ENCODE peak calls at places on chromosomes 4 and X, in six cellular contexts. One of them, this sample, is unnamed.
A peak's percentile ranks its signal among the peaks of the same experiment; 100 is the strongest.

GRCh38 chrX:129717902-129718301 is 20.9 kb upstream of the XPNPEP2 start:
- DNase-seq in HepG2: no peak
- DNase-seq in GM12892: no peak
- DNase-seq in K562: no peak
- DNase-seq in GM12878: no peak
- DNase-seq in H1: no peak
- DNase-seq in this sample: no peak

GRCh38 chr4:104487105-104487504 is 7.6 kb downstream of the CXXC4 start:
- DNase-seq in GM12878: no peak
- DNase-seq in K562: no peak
- DNase-seq in GM12892: no peak
- DNase-seq in HepG2: no peak
- DNase-seq in H1: no peak
- DNase-seq in this sample: no peak

GRCh38 chr4:84319124-84319523 is 180.0 kb downstream of the NKX6-1 start:
- DNase-seq in GM12878: no peak
- DNase-seq in K562: no peak
- DNase-seq in GM12892: no peak
- DNase-seq in H1: no peak
- DNase-seq in HepG2: no peak
- DNase-seq in this sample: no peak

GRCh38 chr4:166435449-166435848 is 562.4 kb downstream of the TLL1 start:
- DNase-seq in HepG2: no peak
- DNase-seq in K562: no peak
- DNase-seq in GM12878: no peak
- DNase-seq in GM12892: no peak
- DNase-seq in H1: no peak
- DNase-seq in this sample: no peak

GRCh38 chr4:113579360-113579759 is 182.2 kb downstream of the CAMK2D start:
- DNase-seq in GM12892: no peak
- DNase-seq in HepG2: no peak
- DNase-seq in K562: no peak
- DNase-seq in H1: no peak
- DNase-seq in GM12878: no peak
- DNase-seq in this sample: no peak

GRCh38 chr4:128502818-128503527 is 215.4 kb upstream of the PGRMC2 start:
- DNase-seq in H1: no peak
- DNase-seq in K562: no peak
- DNase-seq in GM12878: no peak
- DNase-seq in GM12892: no peak
- DNase-seq in HepG2: no peak
- DNase-seq in this sample: no peak

GRCh38 chr4:114417214-114417613 is 181.4 kb upstream of the UGT8 start:
- DNase-seq in GM12892: no peak
- DNase-seq in HepG2: peak; percentile 2
- DNase-seq in H1: no peak
- DNase-seq in K562: no peak
- DNase-seq in GM12878: no peak
- DNase-seq in this sample: no peak

GRCh38 chr4:41443340-41444079 is 94.4 kb upstream of the LIMCH1 start:
- DNase-seq in GM12878: no peak
- DNase-seq in GM12892: no peak
- DNase-seq in H1: no peak
- DNase-seq in K562: no peak
- DNase-seq in HepG2: no peak
- DNase-seq in this sample: no peak

GRCh38 chrX:997631-998137 is 214.8 kb downstream of the CRLF2 start:
- DNase-seq in GM12892: no peak
- DNase-seq in K562: no peak
- DNase-seq in GM12878: peak; percentile 40
- DNase-seq in H1: peak; percentile 39
- DNase-seq in HepG2: no peak
- DNase-seq in this sample: no peak

GRCh38 chr4:40196724-40197281 is at the start of gene RHOH:
- DNase-seq in GM12892: no peak
- DNase-seq in HepG2: no peak
- DNase-seq in GM12878: no peak
- DNase-seq in K562: no peak
- DNase-seq in H1: no peak
- DNase-seq in this sample: no peak

GRCh38 chrX:103678199-103678993 is 8.1 kb downstream of the MORF4L2 start:
- DNase-seq in H1: no peak
- DNase-seq in K562: no peak
- DNase-seq in HepG2: no peak
- DNase-seq in GM12892: no peak
- DNase-seq in GM12878: no peak
- DNase-seq in this sample: no peak

GRCh38 chr4:142329304-142329703 is 516.8 kb downstream of the INPP4B start:
- DNase-seq in GM12878: no peak
- DNase-seq in GM12892: no peak
- DNase-seq in HepG2: no peak
- DNase-seq in H1: no peak
- DNase-seq in K562: no peak
- DNase-seq in this sample: no peak

GRCh38 chr4:142777045-142777743 is 68.9 kb downstream of the INPP4B start:
- DNase-seq in K562: no peak
- DNase-seq in H1: no peak
- DNase-seq in HepG2: no peak
- DNase-seq in GM12878: no peak
- DNase-seq in GM12892: no peak
- DNase-seq in this sample: no peak

GRCh38 chrX:77910108-77910840 is at the start of gene ATP7A:
- DNase-seq in GM12892: peak; percentile 73
- DNase-seq in H1: peak; percentile 60
- DNase-seq in HepG2: peak; percentile 84
- DNase-seq in K562: peak; percentile 89
- DNase-seq in GM12878: peak; percentile 69
- DNase-seq in this sample: peak; percentile 62
- TF ChIP-seq POLR2A in GM12892: peak; percentile 26
- TF ChIP-seq POLR2A in H1: no peak
- TF ChIP-seq POLR2A in HepG2: peak; percentile 53
- TF ChIP-seq POLR2A in K562: peak; percentile 48
- TF ChIP-seq POLR2A in GM12878: peak; percentile 74
- TF ChIP-seq POLR2A in this sample: peak; percentile 37

DNA sequence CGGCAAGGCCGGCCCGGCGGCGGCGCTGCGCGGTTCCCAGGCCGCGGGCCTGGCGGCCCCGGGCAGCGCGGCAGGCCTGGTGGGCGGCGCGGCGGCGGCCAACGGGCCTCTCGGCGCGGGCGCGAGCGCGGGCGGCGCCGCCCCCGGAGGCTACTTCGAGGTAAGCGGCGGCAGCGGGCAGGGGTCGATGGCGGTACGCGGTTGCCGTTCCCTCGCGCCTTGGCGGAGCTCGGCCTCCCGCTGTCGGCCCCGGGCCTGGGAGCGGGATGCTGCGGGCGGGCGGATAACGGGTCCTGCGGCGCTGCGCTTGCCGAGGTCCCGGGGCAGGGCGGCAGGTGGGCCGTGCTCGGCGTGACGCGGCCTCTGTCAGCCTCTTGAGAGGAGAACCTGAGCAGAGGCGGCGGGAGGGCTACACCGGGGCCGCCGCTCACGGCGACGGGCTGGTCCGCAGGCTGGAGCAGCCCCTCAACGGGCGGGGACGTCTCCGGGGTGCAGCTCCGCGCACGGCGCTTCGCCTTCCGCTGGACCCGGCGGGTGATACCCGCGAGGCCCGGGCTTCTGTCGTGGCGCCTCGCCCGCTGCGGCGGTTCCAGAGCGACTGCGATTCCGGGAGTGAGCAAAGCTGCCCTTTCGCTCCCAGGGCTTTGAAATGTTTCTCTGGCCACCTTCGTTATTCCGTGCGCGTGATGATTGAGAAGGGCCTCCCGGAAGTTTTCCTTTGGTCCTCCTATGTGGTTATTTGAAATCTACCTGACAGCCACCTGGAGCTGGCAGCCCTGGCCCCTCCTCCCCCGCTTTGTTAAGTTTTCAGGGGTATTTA is 774 bp downstream of the FAM193A start:
- DNase-seq in GM12878: no peak
- DNase-seq in H1: no peak
- DNase-seq in GM12892: peak; percentile 24
- DNase-seq in HepG2: peak; percentile 44
- DNase-seq in K562: peak; percentile 66
- DNase-seq in this sample: no peak
- TF ChIP-seq TAF1 in GM12878: peak; percentile 26
- TF ChIP-seq TAF1 in H1: peak; percentile 34
- TF ChIP-seq TAF1 in GM12892: no peak
- TF ChIP-seq TAF1 in HepG2: peak; percentile 24
- TF ChIP-seq TAF1 in K562: no peak
- TF ChIP-seq TAF1 in this sample: no peak

DNA sequence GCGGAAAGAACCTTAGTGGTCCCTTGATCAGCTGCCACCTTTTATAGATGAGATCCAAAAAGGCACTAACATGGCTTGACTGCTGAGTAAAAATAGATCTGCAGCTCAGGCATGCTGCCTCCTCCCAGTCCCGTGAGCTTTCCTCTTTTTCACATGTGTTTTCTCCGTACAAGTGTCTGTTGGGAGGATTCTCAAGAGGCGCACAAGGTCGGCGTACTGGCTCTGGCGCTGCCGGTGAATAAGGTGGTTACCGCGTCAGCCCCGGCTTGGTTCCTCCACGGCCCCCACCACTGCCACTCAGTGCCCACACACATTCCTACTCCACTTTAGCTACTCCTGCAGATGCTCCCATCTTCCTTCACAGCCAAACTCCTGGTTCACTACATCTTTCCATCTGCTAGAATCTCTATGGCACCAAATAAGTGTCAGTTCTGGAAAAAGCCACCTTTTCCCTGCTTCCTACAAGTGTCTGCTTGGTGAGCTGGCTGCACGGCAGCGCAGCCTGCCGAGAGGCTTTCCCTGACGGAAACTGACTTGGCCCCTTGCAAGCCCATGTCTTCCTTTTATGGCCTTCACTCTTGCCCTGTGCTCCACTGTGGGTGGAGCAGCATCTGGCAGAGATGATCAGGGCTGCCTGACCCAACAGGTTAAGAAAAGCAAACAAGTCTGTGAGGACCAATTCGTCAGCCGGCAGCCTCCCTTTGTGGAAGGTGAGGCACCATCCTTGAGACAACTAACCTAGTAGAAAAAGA is 99.8 kb downstream of the KLHL8 start:
- DNase-seq in GM12892: no peak
- DNase-seq in H1: no peak
- DNase-seq in GM12878: no peak
- DNase-seq in HepG2: peak; percentile 47
- DNase-seq in K562: no peak
- DNase-seq in this sample: no peak
- TF ChIP-seq POLR2A in GM12892: no peak
- TF ChIP-seq POLR2A in H1: peak; percentile 33
- TF ChIP-seq POLR2A in GM12878: no peak
- TF ChIP-seq POLR2A in HepG2: no peak
- TF ChIP-seq POLR2A in K562: no peak
- TF ChIP-seq POLR2A in this sample: no peak

GRCh38 chr4:139956436-139957107 is 197.4 kb downstream of the MAML3 start:
- DNase-seq in HepG2: no peak
- DNase-seq in K562: no peak
- DNase-seq in H1: no peak
- DNase-seq in GM12878: no peak
- DNase-seq in GM12892: no peak
- DNase-seq in this sample: no peak

GRCh38 chr4:139955600-139955999 is 198.4 kb downstream of the MAML3 start:
- DNase-seq in GM12878: no peak
- DNase-seq in GM12892: no peak
- DNase-seq in H1: no peak
- DNase-seq in HepG2: no peak
- DNase-seq in K562: no peak
- DNase-seq in this sample: no peak

GRCh38 chr4:139950568-139950967 is 203.4 kb downstream of the MAML3 start:
- DNase-seq in HepG2: no peak
- DNase-seq in GM12892: peak; percentile 9
- DNase-seq in H1: no peak
- DNase-seq in K562: no peak
- DNase-seq in GM12878: peak; percentile 83
- DNase-seq in this sample: peak; percentile 15

GRCh38 chr4:139954512-139954911 is 199.5 kb downstream of the MAML3 start:
- DNase-seq in GM12892: no peak
- DNase-seq in HepG2: no peak
- DNase-seq in H1: no peak
- DNase-seq in GM12878: no peak
- DNase-seq in K562: no peak
- DNase-seq in this sample: no peak

GRCh38 chr4:139951051-139951450 is 202.9 kb downstream of the MAML3 start:
- DNase-seq in GM12878: no peak
- DNase-seq in GM12892: no peak
- DNase-seq in K562: no peak
- DNase-seq in H1: no peak
- DNase-seq in HepG2: no peak
- DNase-seq in this sample: no peak
- TF ChIP-seq TAF1 in GM12878: no peak
- TF ChIP-seq TAF1 in GM12892: no peak
- TF ChIP-seq TAF1 in K562: no peak
- TF ChIP-seq TAF1 in H1: no peak
- TF ChIP-seq TAF1 in HepG2: no peak
- TF ChIP-seq TAF1 in this sample: no peak

DNA sequence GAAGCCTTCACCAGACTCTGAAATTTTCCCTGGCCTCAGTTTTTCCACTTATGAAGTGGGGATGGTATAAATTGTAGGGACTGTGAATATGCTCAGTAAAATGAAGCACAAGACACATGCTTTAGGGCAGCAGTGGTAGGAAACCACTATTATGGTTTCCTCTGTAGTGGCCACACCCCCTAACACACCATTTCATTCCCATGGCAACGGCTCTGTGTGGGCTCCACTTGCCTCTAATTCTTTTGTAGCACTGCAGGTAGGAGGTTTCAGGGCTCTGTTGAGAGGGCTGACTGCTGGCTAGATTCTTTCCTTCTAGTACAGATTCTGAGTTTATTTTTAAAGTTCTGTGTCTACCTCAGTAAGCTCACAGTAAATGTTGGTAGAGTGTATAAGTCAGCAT is 3.5 kb upstream of the VMA21 start:
- DNase-seq in H1: no peak
- DNase-seq in K562: no peak
- DNase-seq in HepG2: no peak
- DNase-seq in GM12878: no peak
- DNase-seq in GM12892: no peak
- DNase-seq in this sample: peak; percentile 20
- TF ChIP-seq POLR2A in H1: no peak
- TF ChIP-seq POLR2A in K562: no peak
- TF ChIP-seq POLR2A in HepG2: no peak
- TF ChIP-seq POLR2A in GM12878: no peak
- TF ChIP-seq POLR2A in GM12892: no peak
- TF ChIP-seq POLR2A in this sample: no peak

DNA sequence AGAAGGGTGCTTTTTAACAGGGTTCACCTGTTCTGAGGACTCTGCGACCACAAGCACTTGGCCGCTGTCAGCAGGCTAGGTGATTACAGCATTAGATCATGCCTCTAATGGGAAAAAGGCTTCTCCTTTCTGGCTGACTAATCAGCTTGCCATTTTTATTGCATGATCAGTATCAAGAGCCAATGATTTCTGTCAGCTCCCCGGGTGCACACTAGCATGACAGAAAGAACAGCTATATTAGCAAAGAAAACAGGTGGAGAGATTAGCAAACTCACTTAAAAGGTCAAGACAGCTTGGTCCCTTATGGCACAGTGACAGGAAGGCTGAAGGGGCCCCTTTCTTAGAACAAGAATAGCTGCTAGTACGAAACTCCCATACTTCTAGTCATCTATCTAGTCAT is 170.0 kb downstream of the SMIM20 start:
- DNase-seq in H1: no peak
- DNase-seq in K562: no peak
- DNase-seq in GM12892: no peak
- DNase-seq in GM12878: peak; percentile 67
- DNase-seq in HepG2: no peak
- DNase-seq in this sample: no peak
- TF ChIP-seq TAF1 in H1: no peak
- TF ChIP-seq TAF1 in K562: no peak
- TF ChIP-seq TAF1 in GM12892: no peak
- TF ChIP-seq TAF1 in GM12878: no peak
- TF ChIP-seq TAF1 in HepG2: no peak
- TF ChIP-seq TAF1 in this sample: no peak